ENCODE peak calls at places on chromosome 12, in nine cellular contexts. N is suprapubic skin, A is Panc1, Y is GM12891, Q is SK-N-MC, U is prostate gland, H is upper lobe of left lung, V is stomach, Z is GM23338. M is an unnamed sample.

GRCh38 chr12:39427360-39427808 is 15.5 kb downstream of the KIF21A start:
- DNase-seq in U (no peak), Q (no peak), A (no peak), V (no peak), H (no peak), Z (no peak), N (no peak), Y (no peak), M (no peak)

GRCh38 chr12:105835505-105835904 is 303.2 kb downstream of the NUAK1 start:
- DNase-seq in Y (no peak), H (no peak), A (no peak), V (no peak), Q (no peak), U (no peak), Z (no peak), N (no peak), M (no peak)

GRCh38 chr12:24661657-24662096 is 287.2 kb downstream of the BCAT1 start:
- DNase-seq in A (no peak), H (peak), Q (no peak), Z (no peak), N (no peak), V (peak), U (no peak), Y (no peak), M (no peak)

GRCh38 chr12:7937867-7938506 is 2.0 kb upstream of the SLC2A3 start:
- DNase-seq in V (no peak), U (no peak), Q (no peak), H (no peak), Y (no peak), N (no peak), A (no peak), Z (peak), M (no peak)

GRCh38 chr12:127334324-127334723 is 932.6 kb upstream of the TMEM132C start:
- DNase-seq in Y (no peak), H (no peak), Z (no peak), A (no peak), Q (no peak), V (peak), U (no peak), N (no peak), M (no peak)

GRCh38 chr12:127583041-127583440 is 683.9 kb upstream of the TMEM132C start:
- DNase-seq in U (no peak), Q (no peak), Z (no peak), Y (no peak), A (no peak), N (no peak), V (no peak), H (no peak), M (no peak)

GRCh38 chr12:115916910-115917668 is 360.4 kb downstream of the MED13L start:
- DNase-seq in A (peak), Y (peak), H (peak), U (peak), V (peak), Q (no peak), N (peak), Z (peak), M (peak)

GRCh38 chr12:21502164-21502496 is 541 bp downstream of the GOLT1B start:
- DNase-seq in A (no peak), Q (no peak), U (peak), Z (no peak), N (no peak), V (peak), Y (no peak), H (no peak), M (peak)

GRCh38 chr12:86777335-86777734 is 521.1 kb upstream of the MGAT4C start:
- DNase-seq in N (no peak), V (no peak), U (no peak), H (no peak), A (no peak), Q (no peak), Z (no peak), Y (no peak), M (no peak)

GRCh38 chr12:6434205-6435180 is 10.3 kb upstream of the CD27 start:
- DNase-seq in Q (no peak), N (peak), V (no peak), H (no peak), Y (no peak), U (no peak), A (no peak), Z (no peak), M (no peak)

GRCh38 chr12:131209082-131210070 is 255.7 kb downstream of the ADGRD1 start:
- DNase-seq in V (no peak), H (no peak), Y (no peak), N (no peak), U (no peak), Q (no peak), Z (no peak), A (no peak), M (no peak)

GRCh38 chr12:106197906-106198623 is 49.8 kb downstream of the CKAP4 start:
- DNase-seq in U (no peak), A (no peak), Z (no peak), Y (no peak), Q (no peak), V (no peak), H (no peak), N (no peak), M (no peak)

GRCh38 chr12:86247871-86248270 is 8.3 kb downstream of the MGAT4C start:
- DNase-seq in N (no peak), Q (peak), A (no peak), V (no peak), U (no peak), Y (no peak), Z (no peak), H (no peak), M (no peak)

GRCh38 chr12:113041560-113041959 is 15.0 kb upstream of the DTX1 start:
- DNase-seq in A (no peak), H (no peak), Y (no peak), N (no peak), U (no peak), V (no peak), Z (no peak), Q (no peak), M (no peak)

GRCh38 chr12:113044516-113044915 is 12.0 kb upstream of the DTX1 start:
- DNase-seq in A (no peak), H (no peak), N (no peak), V (no peak), Z (no peak), Q (no peak), Y (no peak), U (no peak), M (no peak)

GRCh38 chr12:113043240-113043639 is 13.3 kb upstream of the DTX1 start:
- DNase-seq in N (no peak), Y (no peak), A (no peak), V (no peak), U (no peak), H (peak), Z (no peak), Q (no peak), M (no peak)

GRCh38 chr12:113039911-113040425 is 16.6 kb upstream of the DTX1 start:
- DNase-seq in Q (no peak), V (no peak), A (no peak), H (no peak), U (no peak), Z (no peak), Y (no peak), N (no peak), M (no peak)

DNA sequence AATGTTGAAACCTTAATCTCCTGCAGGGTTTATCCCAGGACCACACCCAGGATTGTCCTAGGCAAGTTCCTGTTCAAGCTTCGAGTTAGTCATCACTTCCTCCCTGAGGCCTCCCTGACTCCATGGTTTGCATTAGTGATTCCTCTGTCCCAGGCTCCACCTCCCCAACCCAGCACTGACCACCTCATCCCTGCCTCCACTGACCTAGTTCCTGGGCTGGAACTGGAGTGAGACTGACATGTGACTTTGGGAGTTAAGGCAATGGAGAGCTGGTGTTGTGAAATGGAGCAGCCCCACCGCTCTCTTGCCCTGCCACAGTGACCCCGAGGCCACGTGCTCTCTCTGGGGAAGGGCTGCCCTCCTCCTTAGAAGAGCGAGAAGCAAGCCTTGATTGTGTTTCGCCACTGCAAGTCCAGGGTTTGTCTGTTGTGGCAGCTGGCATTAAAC is 15.8 kb upstream of the DTX1 start:
- DNase-seq in A (no peak), H (no peak), Y (no peak), V (peak), N (peak), Z (no peak), U (no peak), Q (no peak), M (no peak)
- TF ChIP-seq POLR2AphosphoS5 in A (no peak), H (peak), Y (no peak), V (no peak), N (no peak), Z (no peak), U (no peak), Q (no peak), M (no peak)

DNA sequence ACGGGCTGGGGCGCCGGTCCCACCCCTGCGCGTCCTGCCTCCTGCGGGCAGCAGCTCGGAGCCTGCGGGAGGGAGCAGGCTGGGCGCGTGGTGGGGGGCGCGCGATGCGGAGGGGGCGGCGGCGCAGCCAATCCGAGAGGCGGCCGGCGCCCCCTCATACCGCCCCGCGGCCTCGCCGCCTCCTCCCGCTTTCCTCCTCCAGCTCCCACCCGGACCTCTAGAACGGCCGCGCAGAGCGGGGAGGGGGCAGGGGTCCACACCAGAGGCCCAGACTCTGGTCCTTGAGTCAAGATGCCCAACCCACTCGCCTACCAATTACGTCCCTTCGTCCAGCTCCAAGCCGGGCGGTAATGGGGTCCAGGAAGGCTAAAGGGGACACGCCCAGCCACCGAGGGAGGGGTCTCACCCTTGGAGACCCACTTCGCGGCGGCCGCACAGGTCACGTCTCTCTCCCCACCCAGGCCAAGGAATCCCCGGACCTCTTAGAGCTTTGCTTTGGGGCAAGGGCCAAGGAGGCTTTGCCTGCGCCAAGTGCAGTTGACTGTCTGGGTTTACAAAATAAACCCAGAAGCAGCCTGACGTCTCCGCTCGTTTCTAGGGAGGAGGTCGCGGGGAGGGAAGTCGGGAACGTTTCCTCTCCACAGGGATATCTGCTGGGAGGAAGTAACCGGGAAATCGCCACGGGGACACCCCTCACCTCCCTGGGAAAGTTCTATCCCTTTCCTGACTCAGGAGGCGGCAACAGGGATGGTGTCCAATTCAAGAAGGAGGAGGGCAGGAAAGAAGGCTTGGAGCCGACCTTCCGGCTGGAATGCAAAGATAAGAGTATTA is at the start of gene AMIGO2:
- DNase-seq in A (no peak), N (peak), U (peak), Z (peak), Q (no peak), Y (no peak), V (peak), H (peak), M (no peak)
- TF ChIP-seq POLR2AphosphoS5 in A (peak), N (no peak), U (no peak), Z (peak), Q (no peak), Y (no peak), V (no peak), H (peak), M (no peak)

DNA sequence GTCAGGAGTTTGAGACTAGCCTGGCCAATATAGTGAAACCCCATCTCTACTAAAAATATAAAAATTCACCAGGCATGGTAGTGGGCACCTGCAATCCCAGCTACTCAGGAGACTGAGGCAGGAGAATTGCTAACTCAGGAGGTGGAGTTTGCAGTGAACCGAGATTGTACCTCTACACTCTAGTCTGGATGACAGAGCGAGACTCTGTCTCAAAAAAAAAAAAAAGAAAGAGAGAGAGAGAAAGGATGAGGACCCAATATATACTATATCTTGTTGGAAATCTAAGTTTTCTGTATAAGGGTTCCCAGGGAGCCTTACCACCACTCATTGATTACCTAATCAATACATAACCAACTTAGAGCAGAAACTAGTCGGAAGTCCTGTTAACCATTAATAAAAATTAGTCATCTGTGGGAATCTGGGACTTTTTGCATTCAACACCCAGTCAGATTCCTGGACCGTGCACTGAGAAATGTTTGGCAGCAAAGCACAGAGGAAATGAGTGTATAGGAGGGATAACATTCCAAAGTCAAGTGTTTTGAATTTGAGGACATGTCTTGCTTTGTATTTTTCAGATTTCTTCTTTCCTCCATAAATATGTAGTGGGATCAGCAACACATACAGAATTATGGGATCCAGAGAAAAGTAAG is 44.8 kb upstream of the NR2C1 start:
- DNase-seq in Q (no peak), Z (no peak), A (no peak), Y (no peak), V (no peak), U (no peak), H (no peak), N (no peak), M (no peak)
- TF ChIP-seq POLR2AphosphoS5 in Q (no peak), Z (no peak), A (no peak), Y (no peak), V (no peak), U (no peak), H (no peak), N (no peak), M (no peak)

GRCh38 chr12:57516617-57517153 is 3.6 kb downstream of the DDIT3 start:
- DNase-seq in Q (no peak), A (no peak), H (no peak), U (no peak), V (no peak), Z (no peak), N (no peak), Y (no peak), M (no peak)
- TF ChIP-seq POLR2AphosphoS5 in Q (no peak), A (peak), H (no peak), U (no peak), V (no peak), Z (peak), N (no peak), Y (no peak), M (no peak)

GRCh38 chr12:68807576-68808387 is at the start of gene MDM2:
- DNase-seq in H (peak), Q (no peak), N (peak), U (peak), V (peak), A (no peak), Z (peak), Y (peak), M (peak)
- TF ChIP-seq POLR2AphosphoS5 in H (peak), Q (peak), N (peak), U (peak), V (peak), A (peak), Z (peak), Y (peak), M (peak)

GRCh38 chr12:26857465-26858176 is 24.6 kb upstream of the ITPR2 start:
- DNase-seq in U (no peak), V (no peak), H (no peak), Q (no peak), Y (no peak), Z (peak), A (no peak), N (no peak), M (no peak)
- TF ChIP-seq POLR2AphosphoS5 in U (no peak), V (no peak), H (no peak), Q (no peak), Y (no peak), Z (no peak), A (no peak), N (no peak), M (no peak)

DNA sequence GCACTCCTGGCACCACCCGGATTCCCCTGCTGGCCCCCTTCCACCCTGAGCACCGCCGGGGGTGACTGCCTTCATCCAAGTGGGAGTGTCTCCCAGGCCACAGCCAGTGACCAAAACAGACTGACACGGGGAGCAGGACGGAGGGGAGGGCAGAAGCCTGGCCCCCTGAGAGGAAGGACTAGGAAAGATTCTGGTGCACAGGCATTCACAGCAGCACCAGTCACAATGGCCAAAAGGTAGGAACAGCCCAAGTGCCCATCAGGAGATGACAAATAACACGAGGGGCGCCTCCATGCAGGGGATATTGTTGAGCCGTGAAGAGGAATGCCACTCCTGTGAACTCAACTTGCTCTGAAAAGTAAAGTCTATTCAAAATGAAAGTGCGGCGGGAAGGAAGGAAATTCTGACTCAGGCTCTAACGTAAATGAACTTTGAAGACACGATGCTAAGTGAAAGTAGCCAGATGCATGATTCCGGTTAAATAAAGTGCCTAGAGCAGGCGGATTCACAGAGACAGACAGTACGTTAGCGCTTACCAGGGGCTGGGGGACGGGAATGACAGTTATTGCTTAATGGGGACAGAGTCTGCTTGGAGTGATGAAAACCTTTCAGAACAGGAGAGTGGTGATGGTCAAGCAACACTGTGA is 146.1 kb upstream of the NCOR2 start:
- DNase-seq in A (no peak), H (peak), U (no peak), Q (no peak), V (peak), Z (no peak), Y (peak), N (no peak), M (no peak)
- TF ChIP-seq POLR2AphosphoS5 in A (no peak), H (peak), U (peak), Q (no peak), V (peak), Z (no peak), Y (no peak), N (no peak), M (no peak)

GRCh38 chr12:11884661-11885060 is 186.1 kb upstream of the BCL2L14 start:
- DNase-seq in N (no peak), H (no peak), A (no peak), Z (no peak), Q (no peak), U (no peak), Y (no peak), V (peak), M (no peak)
- TF ChIP-seq POLR2AphosphoS5 in N (no peak), H (no peak), A (no peak), Z (no peak), Q (no peak), U (no peak), Y (no peak), V (no peak), M (no peak)

GRCh38 chr12:9813821-9814798 is 13.2 kb upstream of the KLRF1 start:
- DNase-seq in A (no peak), H (peak), V (peak), Y (peak), Z (peak), U (peak), Q (no peak), N (peak), M (peak)
- TF ChIP-seq POLR2AphosphoS5 in A (no peak), H (no peak), V (no peak), Y (no peak), Z (no peak), U (no peak), Q (no peak), N (no peak), M (no peak)

M was measured in GM12892.